ENCODE peak calls at places on chromosome 22, in five cellular contexts. Q is spleen; O is cardiac fibroblast; B is activated T-cell treated with anti-CD3 and anti-CD28 coated beads for 24 hours; M is stimulated activated naive B cell treated with anti-CD40 and anti-IgM and Interleukin-4, amounts not matched to agents 10 μg/mL and 1 μg/mL and 100 μg/mL, for 72 hours. K is an unnamed sample.

GRCh38 chr22:49979587-49980264 is 19.2 kb downstream of the PIM3 start:
- DNase-seq in O (peak), Q (no peak), M (peak), B (no peak), K (no peak)

GRCh38 chr22:21866821-21867527 is 471 bp downstream of the MAPK1 start:
- DNase-seq in M (peak), B (no peak), O (peak), Q (no peak), K (no peak)

GRCh38 chr22:33897621-33897910 is 22.7 kb downstream of the LARGE1 start:
- DNase-seq in Q (no peak), O (no peak), B (no peak), M (no peak), K (no peak)

GRCh38 chr22:20319041-20319744 is 667 bp downstream of the DGCR6L start:
- DNase-seq in Q (peak), O (peak), B (no peak), M (no peak), K (peak)

GRCh38 chr22:22403306-22403705 is 105.2 kb downstream of the ZNF280B start:
- DNase-seq in Q (no peak), O (no peak), B (no peak), M (no peak), K (no peak)

GRCh38 chr22:28243539-28243938 is 324.5 kb upstream of the PITPNB start:
- DNase-seq in M (no peak), B (no peak), O (peak), Q (no peak), K (no peak)

GRCh38 chr22:44399906-44400762 is 87.4 kb upstream of the SHISAL1 start:
- DNase-seq in M (no peak), Q (peak), O (no peak), B (no peak), K (no peak)

GRCh38 chr22:23269441-23270211 is 89.3 kb downstream of the BCR start:
- DNase-seq in B (no peak), M (peak), Q (peak), O (no peak), K (no peak)

GRCh38 chr22:40922484-40923303 is 28.5 kb upstream of the RBX1 start:
- DNase-seq in O (peak), B (no peak), M (no peak), Q (no peak), K (peak)

GRCh38 chr22:38177926-38178604 is 3.6 kb downstream of the PLA2G6 start:
- DNase-seq in O (peak), Q (no peak), B (no peak), M (no peak), K (peak)

GRCh38 chr22:28791841-28792490 is 8.4 kb downstream of the XBP1 start:
- DNase-seq in O (no peak), M (no peak), Q (no peak), B (no peak), K (no peak)

GRCh38 chr22:37365950-37366349 is 61.3 kb downstream of the ELFN2 start:
- DNase-seq in M (no peak), O (no peak), Q (no peak), B (no peak), K (no peak)

GRCh38 chr22:39530692-39531331 is 1.7 kb downstream of the RPS19BP1 start:
- DNase-seq in O (peak), M (no peak), Q (no peak), B (no peak), K (no peak)

GRCh38 chr22:24147666-24148065 is 33.6 kb upstream of the SUSD2 start:
- DNase-seq in Q (no peak), O (no peak), B (no peak), M (no peak), K (no peak)

GRCh38 chr22:23099525-23099792 is 29.1 kb downstream of the GNAZ start:
- DNase-seq in Q (no peak), B (no peak), O (no peak), M (no peak), K (no peak)

GRCh38 chr22:17307566-17307965 is 61.7 kb upstream of the CECR2 start:
- DNase-seq in B (no peak), M (no peak), Q (no peak), O (no peak), K (no peak)